ENCODE peak calls at places on chromosomes 2 and 18, in ten cellular contexts. J, R, W, T, U, I, N, S, D and B are unnamed samples.

GRCh38 chr2:232668805-232669444 is 28.2 kb upstream of the GIGYF2 start:
- DNase-seq in W (no peak), D (no peak), T (peak; percentile 28), J (no peak), I (no peak), S (no peak), U (peak; percentile 59), N (no peak), R (peak; percentile 51), B (peak; percentile 24)

GRCh38 chr18:21129586-21130216 is 18.1 kb upstream of the ROCK1 start:
- DNase-seq in S (peak; percentile 83), U (no peak), J (no peak), D (no peak), W (no peak), I (no peak), T (no peak), N (no peak), R (no peak), B (no peak)

GRCh38 chr2:12764075-12764722 is 47.5 kb downstream of the TRIB2 start:
- DNase-seq in D (no peak), J (no peak), I (no peak), R (no peak), W (no peak), S (peak; percentile 73), N (no peak), U (no peak), T (no peak), B (no peak)

GRCh38 chr2:28333606-28334526 is 58.8 kb upstream of the FOSL2 start:
- DNase-seq in S (no peak), W (no peak), I (no peak), R (peak; percentile 65), N (no peak), U (no peak), J (no peak), T (no peak), D (no peak), B (peak; percentile 81)

GRCh38 chr2:141666191-141666590 is 464.6 kb downstream of the LRP1B start:
- DNase-seq in N (no peak), T (no peak), J (no peak), U (no peak), R (no peak), S (no peak), D (no peak), I (no peak), W (no peak), B (no peak)

GRCh38 chr2:238263204-238264071 is 23.6 kb upstream of the HES6 start:
- DNase-seq in T (peak; percentile 92), J (peak; percentile 94), R (peak; percentile 95), D (peak; percentile 95), U (peak; percentile 96), I (peak; percentile 94), S (peak; percentile 92), W (peak; percentile 73), N (peak; percentile 93), B (peak; percentile 93)

GRCh38 chr18:79410731-79411613 is 15.2 kb downstream of the NFATC1 start:
- DNase-seq in D (no peak), T (no peak), N (peak; percentile 82), R (peak; percentile 37), J (no peak), S (no peak), I (no peak), U (no peak), W (no peak), B (no peak)

GRCh38 chr2:85926931-85927527 is 38.2 kb upstream of the ST3GAL5 start:
- DNase-seq in W (no peak), J (no peak), U (no peak), D (no peak), S (no peak), I (no peak), T (no peak), N (no peak), R (no peak), B (no peak)

GRCh38 chr18:48228301-48228715 is 180.9 kb downstream of the ZBTB7C start:
- DNase-seq in W (no peak), T (no peak), I (peak; percentile 21), S (no peak), N (peak; percentile 88), D (peak; percentile 48), J (peak; percentile 59), U (peak; percentile 39), R (peak; percentile 70), B (peak; percentile 33)

GRCh38 chr2:119234021-119235019 is 10.7 kb downstream of the STEAP3 start:
- DNase-seq in U (peak; percentile 32), D (no peak), S (peak; percentile 27), N (no peak), I (no peak), J (no peak), W (no peak), R (no peak), T (no peak), B (no peak)

DNA sequence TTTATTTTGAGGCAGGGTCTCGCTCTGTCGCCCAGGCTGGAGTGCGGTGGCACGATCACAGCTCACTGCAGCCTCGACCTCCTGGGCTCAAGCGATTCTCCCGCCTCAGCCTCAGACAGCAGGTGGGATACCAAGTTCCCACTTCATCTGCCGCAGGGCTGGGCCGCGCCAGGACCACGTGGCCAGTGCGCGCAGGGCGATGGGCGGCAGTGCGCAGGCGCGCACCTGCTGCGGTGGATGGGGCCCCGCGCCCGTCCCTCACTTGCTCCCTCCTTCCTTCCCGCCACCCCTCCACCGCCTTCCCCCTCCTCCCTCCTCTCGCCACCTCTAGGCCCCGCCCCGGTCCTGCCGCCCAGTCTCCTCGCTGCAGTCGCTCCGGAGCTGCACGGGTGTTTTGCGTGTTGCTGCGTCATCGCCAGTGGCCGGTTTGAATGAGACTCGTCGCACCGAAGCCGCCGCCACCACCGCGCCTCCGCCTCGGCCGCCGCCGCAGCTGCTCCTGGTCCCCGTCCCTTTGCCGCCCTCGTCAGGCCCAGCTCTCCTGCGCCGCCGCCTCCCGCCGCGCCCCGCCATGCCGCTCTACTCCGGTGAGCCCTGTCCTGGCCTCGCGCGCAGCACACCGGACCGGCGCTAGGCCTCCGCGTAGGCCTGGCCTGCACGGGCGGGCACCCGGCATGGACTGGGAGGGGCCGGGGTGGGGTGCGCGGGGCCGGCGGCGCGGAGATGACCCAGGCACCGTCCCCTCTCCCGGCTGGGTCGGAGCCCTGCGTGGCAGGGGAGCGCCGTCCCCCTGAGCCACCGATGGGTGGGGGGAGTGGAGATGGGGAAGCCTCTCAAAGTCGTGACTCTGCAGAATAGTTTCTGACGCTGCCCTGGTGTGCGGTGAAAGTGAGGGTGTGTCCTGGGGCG is at the start of gene USP14:
- DNase-seq in R (peak; percentile 97), I (peak; percentile 98), T (peak; percentile 97), N (peak; percentile 99), W (peak; percentile 69), S (peak; percentile 96), J (peak; percentile 84), D (peak; percentile 98), U (peak; percentile 98), B (peak; percentile 96)
- TF ChIP-seq POLR2A in R (peak; percentile 67), I (peak; percentile 66), T (no peak), N (no peak), W (peak; percentile 44), S (peak; percentile 85), J (peak; percentile 68), D (no peak), U (no peak), B (peak; percentile 44)

GRCh38 chr2:67389286-67389685 is 7.8 kb upstream of the ETAA1 start:
- DNase-seq in D (no peak), N (no peak), J (no peak), W (no peak), T (no peak), I (no peak), R (no peak), U (no peak), S (peak; percentile 70), B (no peak)

GRCh38 chr2:67389788-67390187 is 7.3 kb upstream of the ETAA1 start:
- DNase-seq in S (no peak), R (no peak), D (no peak), N (no peak), I (no peak), J (no peak), U (no peak), T (no peak), W (no peak), B (no peak)

GRCh38 chr2:67394734-67395133 is 2.4 kb upstream of the ETAA1 start:
- DNase-seq in I (no peak), T (no peak), S (peak; percentile 53), U (no peak), J (no peak), W (no peak), D (no peak), R (no peak), N (no peak), B (no peak)

GRCh38 chr2:67397143-67397986 is at the start of gene ETAA1:
- DNase-seq in R (peak; percentile 96), N (peak; percentile 98), I (peak; percentile 95), U (peak; percentile 97), D (peak; percentile 94), W (peak; percentile 95), S (peak; percentile 90), T (peak; percentile 93), J (peak; percentile 88), B (peak; percentile 97)

DNA sequence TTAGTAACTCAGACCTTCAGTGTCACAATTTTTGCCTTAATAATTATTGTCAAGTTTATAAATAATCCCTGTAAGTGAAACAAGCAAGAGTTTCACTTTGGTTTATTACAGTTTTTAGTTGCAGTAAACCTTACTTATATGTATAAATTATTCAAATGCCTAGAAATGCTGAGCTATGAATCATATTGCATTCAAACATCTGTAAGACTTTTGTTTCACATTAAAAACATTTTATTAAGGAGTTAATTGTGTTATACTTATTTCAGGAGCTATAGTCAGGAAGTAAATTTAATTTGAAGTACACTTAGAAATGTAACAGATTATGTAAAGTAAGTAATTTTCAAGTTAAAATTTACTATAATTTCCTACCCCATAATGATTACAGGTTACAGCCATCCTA is 3.9 kb upstream of the ETAA1 start:
- DNase-seq in S (peak; percentile 27), T (no peak), J (no peak), W (no peak), U (no peak), R (no peak), N (no peak), D (no peak), I (no peak), B (no peak)
- H3K27ac ChIP-seq in S (peak overlapping the region; percentile 72), T (no peak overlapping the region), J (no peak overlapping the region), W (no peak overlapping the region), U (no peak overlapping the region), R (no peak overlapping the region), N (no peak overlapping the region), D (no peak overlapping the region), I (no peak overlapping the region), B (no peak overlapping the region)

DNA sequence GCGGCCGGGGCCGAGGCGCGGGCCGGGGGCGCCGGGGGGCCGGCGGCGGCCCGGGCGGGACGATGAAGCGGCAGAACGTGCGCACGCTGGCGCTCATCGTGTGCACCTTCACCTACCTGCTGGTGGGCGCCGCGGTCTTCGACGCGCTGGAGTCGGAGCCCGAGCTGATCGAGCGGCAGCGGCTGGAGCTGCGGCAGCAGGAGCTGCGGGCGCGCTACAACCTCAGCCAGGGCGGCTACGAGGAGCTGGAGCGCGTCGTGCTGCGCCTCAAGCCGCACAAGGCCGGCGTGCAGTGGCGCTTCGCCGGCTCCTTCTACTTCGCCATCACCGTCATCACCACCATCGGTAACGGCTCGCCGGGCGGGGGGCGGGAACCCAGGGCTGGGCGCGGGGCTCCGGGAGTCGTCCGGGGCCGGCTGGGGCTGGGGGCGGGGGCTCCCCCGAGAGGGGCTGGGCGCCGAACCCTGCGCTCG is 328 bp downstream of the KCNK3 start:
- DNase-seq in S (peak; percentile 33), U (no peak), R (peak; percentile 62), N (no peak), T (no peak), D (peak; percentile 63), J (no peak), W (no peak), I (no peak), B (no peak)
- TF ChIP-seq POLR2A in S (no peak), U (no peak), R (no peak), N (no peak), T (no peak), D (no peak), J (no peak), W (no peak), I (no peak), B (no peak)

GRCh38 chr2:241796610-241797138 is 12.3 kb upstream of the NEU4 start:
- DNase-seq in R (peak; percentile 33), I (peak; percentile 67), S (no peak), N (peak; percentile 65), U (no peak), J (peak; percentile 11), D (no peak), T (no peak), W (no peak), B (no peak)
- H3K27ac ChIP-seq in R (no peak overlapping the region), I (peak overlapping the region; percentile 85), S (no peak overlapping the region), N (no peak overlapping the region), U (no peak overlapping the region), J (no peak overlapping the region), D (no peak overlapping the region), T (no peak overlapping the region), W (no peak overlapping the region), B (no peak overlapping the region)